ENCODE peak calls at places on chromosomes 16 and 17, in six cellular contexts. S is psoas muscle; L is CD8-positive, alpha-beta T cell; E is left colon; T is EH; W is H4. R is an unnamed sample.
A peak's percentile ranks its signal among the peaks of the same experiment; 100 is the strongest.

GRCh38 chr17:75876190-75876937 is 2.0 kb downstream of the TRIM47 start:
- DNase-seq in L (peak; percentile 41), E (peak; percentile 93), T (no peak), W (no peak), S (no peak), R (peak; percentile 72)

GRCh38 chr17:1714980-1715802 is 5.0 kb upstream of the TLCD2 start:
- DNase-seq in S (peak; percentile 99), L (no peak), E (peak; percentile 94), W (peak; percentile 82), T (peak; percentile 96), R (peak; percentile 95)

GRCh38 chr17:67245694-67246397 is 850 bp upstream of the HELZ start:
- DNase-seq in S (peak; percentile 56), E (peak; percentile 35), T (no peak), L (no peak), W (no peak), R (peak; percentile 57)

GRCh38 chr16:75559564-75560372 is 3.7 kb upstream of the TMEM231 start:
- DNase-seq in L (no peak), E (no peak), W (peak; percentile 84), S (no peak), T (peak; percentile 61), R (no peak)

GRCh38 chr16:66618588-66618987 is 14.1 kb downstream of the CMTM3 start:
- DNase-seq in L (no peak), W (peak; percentile 54), T (peak; percentile 99), S (peak; percentile 73), E (no peak), R (no peak)

GRCh38 chr16:62034236-62035114 is 1.8 kb downstream of the CDH8 start:
- DNase-seq in L (no peak), T (no peak), W (no peak), E (no peak), S (no peak), R (no peak)

GRCh38 chr17:72362466-72363335 is 241.9 kb downstream of the SOX9 start:
- DNase-seq in L (no peak), E (no peak), S (no peak), T (peak; percentile 86), W (peak; percentile 58), R (no peak)

GRCh38 chr16:52498640-52499039 is 48.3 kb downstream of the TOX3 start:
- DNase-seq in T (no peak), W (no peak), E (peak; percentile 65), S (no peak), L (no peak), R (no peak)

GRCh38 chr17:60390881-60391418 is 983 bp downstream of the USP32 start:
- DNase-seq in S (peak; percentile 64), E (peak; percentile 34), L (no peak), W (peak; percentile 39), T (peak; percentile 60), R (no peak)